ENCODE peak calls at places on chromosomes 4 and X, in nine cellular contexts. Y, T, P, O, H, J, A, X and K are unnamed samples.

GRCh38 chrX:38347136-38347535 is 5.3 kb upstream of the OTC start:
- DNase-seq in X (no peak), Y (peak), T (no peak), A (peak), H (no peak), P (peak), J (no peak), O (peak), K (peak)

GRCh38 chrX:120463241-120463640 is 5.9 kb downstream of the LAMP2 start:
- DNase-seq in O (peak), Y (peak), T (no peak), A (no peak), H (no peak), J (no peak), P (no peak), X (no peak), K (peak)

GRCh38 chr4:4627111-4627510 is 85.3 kb upstream of the STX18 start:
- DNase-seq in O (no peak), J (no peak), A (no peak), T (no peak), H (no peak), P (no peak), Y (no peak), X (no peak), K (no peak)

GRCh38 chrX:94914235-94914634 is 1240.2 kb downstream of the FAM133A start:
- DNase-seq in Y (no peak), O (no peak), A (no peak), T (no peak), P (no peak), J (no peak), H (no peak), X (no peak), K (no peak)

GRCh38 chrX:24301060-24301459 is 12.8 kb downstream of the SUPT20HL2 start:
- DNase-seq in P (no peak), T (no peak), X (no peak), A (no peak), O (no peak), H (no peak), Y (no peak), J (no peak), K (no peak)

GRCh38 chr4:111960241-111960667 is 185.0 kb upstream of the FAM241A start:
- DNase-seq in P (peak), T (no peak), O (no peak), X (no peak), Y (peak), J (no peak), A (peak), H (no peak), K (no peak)

GRCh38 chr4:146407669-146408084 is 114.1 kb downstream of the SLC10A7 start:
- DNase-seq in O (peak), Y (peak), J (no peak), X (no peak), T (no peak), P (no peak), H (no peak), A (no peak), K (no peak)

GRCh38 chrX:65831268-65831667 is 163.8 kb downstream of the MSN start:
- DNase-seq in X (no peak), T (peak), A (no peak), H (no peak), J (no peak), Y (no peak), O (no peak), P (no peak), K (no peak)

GRCh38 chrX:153770606-153771175 is 6.6 kb downstream of the PLXNB3 start:
- DNase-seq in P (no peak), X (no peak), J (no peak), Y (no peak), O (no peak), H (no peak), A (no peak), T (no peak), K (no peak)

GRCh38 chr4:150329338-150329737 is 251.1 kb downstream of the DCLK2 start:
- DNase-seq in X (no peak), Y (no peak), A (no peak), J (no peak), P (no peak), O (no peak), T (no peak), H (no peak), K (no peak)

GRCh38 chrX:13340182-13340791 is 20.4 kb upstream of the ATXN3L start:
- DNase-seq in Y (peak), J (no peak), H (no peak), A (no peak), O (peak), P (peak), T (no peak), X (no peak), K (no peak)

GRCh38 chr4:85603437-85604336 is 128.7 kb downstream of the ARHGAP24 start:
- DNase-seq in X (no peak), P (peak), O (peak), H (no peak), T (no peak), Y (no peak), A (no peak), J (no peak), K (no peak)

GRCh38 chrX:14352511-14352910 is 176.8 kb upstream of the GLRA2 start:
- DNase-seq in O (no peak), P (peak), A (peak), T (no peak), Y (peak), J (no peak), H (no peak), X (no peak), K (no peak)

GRCh38 chrX:805988-806387 is 175.4 kb downstream of the SHOX start:
- DNase-seq in J (no peak), X (no peak), A (no peak), O (no peak), Y (no peak), P (no peak), H (no peak), T (no peak), K (no peak)

GRCh38 chr4:118033148-118034060 is 882 bp upstream of the NDST3 start:
- DNase-seq in O (peak), Y (peak), A (peak), P (peak), X (peak), J (peak), T (peak), H (peak), K (peak)

GRCh38 chr4:48664938-48665337 is 115.1 kb downstream of the FRYL start:
- DNase-seq in O (no peak), J (no peak), A (no peak), X (no peak), T (no peak), Y (no peak), H (no peak), P (no peak), K (no peak)

GRCh38 chr4:140170299-140170698 is 16.3 kb upstream of the MAML3 start:
- DNase-seq in X (no peak), H (no peak), Y (no peak), T (no peak), O (no peak), A (no peak), J (no peak), P (no peak), K (no peak)

GRCh38 chrX:53831662-53832635 is 145.4 kb upstream of the HUWE1 start:
- DNase-seq in O (peak), H (peak), T (peak), Y (peak), A (peak), J (no peak), X (no peak), P (peak), K (no peak)

GRCh38 chrX:139203681-139204575 is 326.6 kb upstream of the F9 start:
- DNase-seq in Y (peak), A (no peak), H (peak), J (no peak), X (no peak), P (no peak), O (no peak), T (no peak), K (no peak)

GRCh38 chrX:137052641-137053235 is 18.9 kb upstream of the GPR101 start:
- DNase-seq in P (no peak), T (peak), J (no peak), H (no peak), A (no peak), X (no peak), O (no peak), Y (no peak), K (no peak)

GRCh38 chr4:141132689-141133145 is 552 bp downstream of the RNF150 start:
- DNase-seq in H (peak), T (peak), J (peak), A (no peak), X (no peak), Y (peak), P (no peak), O (peak), K (no peak)

GRCh38 chrX:74419861-74420193 is 1.5 kb upstream of the SLC16A2 start:
- DNase-seq in O (peak), H (no peak), T (no peak), J (no peak), Y (peak), P (no peak), A (no peak), X (no peak), K (no peak)

GRCh38 chr4:25030283-25031076 is at the start of gene LGI2:
- DNase-seq in X (no peak), J (no peak), T (no peak), H (peak), P (no peak), A (no peak), Y (no peak), O (peak), K (no peak)

GRCh38 chr4:140811429-140811828 is 55.2 kb upstream of the TBC1D9 start:
- DNase-seq in O (no peak), X (no peak), T (no peak), A (no peak), J (no peak), H (no peak), P (no peak), Y (no peak), K (no peak)

GRCh38 chr4:164734476-164734875 is 19.5 kb upstream of the SMIM31 start:
- DNase-seq in X (no peak), J (no peak), Y (no peak), O (no peak), P (no peak), A (no peak), T (no peak), H (no peak), K (peak)

GRCh38 chr4:87042221-87042620 is 107.4 kb downstream of the AFF1 start:
- DNase-seq in T (no peak), J (no peak), Y (no peak), P (no peak), X (no peak), H (no peak), A (no peak), O (no peak), K (no peak)

GRCh38 chrX:39242187-39242586 is 440.9 kb downstream of the MID1IP1 start:
- DNase-seq in X (no peak), J (no peak), P (no peak), O (peak), A (no peak), T (no peak), H (no peak), Y (peak), K (peak)

GRCh38 chrX:18885317-18886004 is 98.5 kb downstream of the PHKA2 start:
- DNase-seq in X (no peak), T (no peak), J (no peak), Y (peak), O (peak), H (no peak), A (no peak), P (no peak), K (no peak)

GRCh38 chrX:123140454-123140853 is 43.6 kb upstream of the GRIA3 start:
- DNase-seq in H (no peak), J (no peak), O (no peak), T (no peak), X (no peak), P (no peak), Y (no peak), A (no peak), K (no peak)

GRCh38 chr4:26823583-26823982 is 37.1 kb upstream of the STIM2 start:
- DNase-seq in J (no peak), X (no peak), P (no peak), T (no peak), H (no peak), A (no peak), Y (no peak), O (no peak), K (no peak)

GRCh38 chr4:40334591-40335507 is at the start of gene CHRNA9:
- DNase-seq in O (no peak), A (no peak), J (no peak), P (no peak), X (no peak), T (no peak), Y (peak), H (no peak), K (no peak)

GRCh38 chrX:72540318-72540717 is 32.3 kb downstream of the HDAC8 start:
- DNase-seq in T (no peak), O (peak), A (peak), Y (peak), X (no peak), H (no peak), J (no peak), P (peak), K (no peak)